ENCODE peak calls at places on chromosomes 2 and 18, in six cellular contexts. U is breast epithelium; I is lower lobe of right lung; O is CD8-positive, alpha-beta T cell; L is endodermal cell; S is GM23338. N is an unnamed sample.

GRCh38 chr2:119266091-119266589 is 42.5 kb downstream of the STEAP3 start:
- DNase-seq in U (no peak), I (no peak), O (no peak), L (peak; percentile 33), S (no peak), N (no peak)

GRCh38 chr2:236241181-236242056 is 22.8 kb downstream of the ASB18 start:
- DNase-seq in U (no peak), I (no peak), O (no peak), L (peak; percentile 9), S (no peak), N (no peak)

GRCh38 chr2:201507725-201508124 is 56.2 kb downstream of the STRADB start:
- DNase-seq in U (no peak), I (no peak), O (no peak), L (no peak), S (no peak), N (no peak)

GRCh38 chr2:28870146-28870891 is at the start of gene TRMT61B:
- DNase-seq in U (peak; percentile 90), I (peak; percentile 98), O (peak; percentile 89), L (peak; percentile 99), S (peak; percentile 97), N (peak; percentile 99)

GRCh38 chr2:46171441-46171953 is 125.7 kb upstream of the EPAS1 start:
- DNase-seq in U (no peak), I (no peak), O (no peak), L (peak; percentile 71), S (no peak), N (no peak)

GRCh38 chr2:238158807-238159539 is at the start of gene ERFE:
- DNase-seq in U (no peak), I (no peak), O (no peak), L (peak; percentile 89), S (peak; percentile 81), N (peak; percentile 61)

GRCh38 chr2:66802877-66803276 is 368.0 kb downstream of the MEIS1 start:
- DNase-seq in U (no peak), I (no peak), O (no peak), L (no peak), S (no peak), N (no peak)

GRCh38 chr2:206158563-206159345 is 490 bp downstream of the NDUFS1 start:
- DNase-seq in U (no peak), I (no peak), O (no peak), L (no peak), S (peak; percentile 32), N (peak; percentile 27)

GRCh38 chr18:54684786-54685185 is 93.7 kb downstream of the DYNAP start:
- DNase-seq in U (no peak), I (peak; percentile 57), O (no peak), L (peak; percentile 64), S (peak; percentile 60), N (no peak)

GRCh38 chr2:197414515-197414914 is 20.3 kb downstream of the SF3B1 start:
- DNase-seq in U (no peak), I (no peak), O (no peak), L (no peak), S (no peak), N (no peak)

GRCh38 chr2:225354281-225354774 is 45.2 kb upstream of the NYAP2 start:
- DNase-seq in U (no peak), I (no peak), O (no peak), L (peak; percentile 52), S (no peak), N (no peak)

GRCh38 chr2:68225119-68225632 is 27.2 kb downstream of the PPP3R1 start:
- DNase-seq in U (no peak), I (no peak), O (no peak), L (peak; percentile 67), S (peak; percentile 75), N (peak; percentile 69)

GRCh38 chr2:30237346-30238142 is 6.2 kb downstream of the LBH start:
- DNase-seq in U (no peak), I (no peak), O (no peak), L (no peak), S (no peak), N (no peak)

GRCh38 chr2:228181098-228182019 is at the start of gene SPHKAP:
- DNase-seq in U (no peak), I (no peak), O (no peak), L (peak; percentile 87), S (peak; percentile 58), N (peak; percentile 11)

GRCh38 chr2:228180126-228181097 is 1.1 kb downstream of the SPHKAP start:
- DNase-seq in U (no peak), I (no peak), O (no peak), L (peak; percentile 85), S (peak; percentile 73), N (no peak)
- H3K4me3 ChIP-seq in U (peak overlapping the region; percentile 28), I (no peak overlapping the region), O (no peak overlapping the region), L (peak overlapping the region; percentile 82), S (peak overlapping the region; percentile 81), N (no peak overlapping the region)

DNA sequence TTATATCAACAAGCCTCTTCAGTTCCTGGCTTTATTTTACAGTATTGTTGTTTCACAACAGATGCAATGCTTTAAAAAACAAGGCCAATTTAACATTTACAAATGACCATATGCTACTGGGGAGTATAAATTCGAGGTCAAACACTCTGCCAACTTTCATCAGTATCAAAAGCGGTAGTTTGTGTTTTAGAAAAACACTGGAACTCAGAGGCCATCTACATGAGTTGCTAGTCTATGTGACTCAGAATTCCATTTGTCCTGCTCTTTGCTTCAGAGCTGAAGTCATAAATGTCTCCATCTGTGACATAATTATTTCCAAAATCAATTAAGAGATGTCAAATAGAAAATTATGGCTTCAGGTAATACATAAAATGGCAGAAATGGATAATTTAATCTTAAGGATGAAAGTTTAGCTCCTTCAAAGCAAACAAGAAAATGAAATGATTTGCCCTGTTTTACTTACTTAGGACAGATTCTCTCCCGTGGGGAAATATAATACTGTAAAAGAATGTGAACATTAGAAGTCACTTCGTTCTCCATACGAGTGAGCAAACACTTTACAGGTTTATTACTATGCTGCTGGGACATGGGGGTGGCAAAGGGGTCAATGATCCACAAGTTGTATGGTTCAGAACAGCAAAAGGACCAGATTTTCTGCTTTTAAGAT is 3.7 kb downstream of the MEX3C start:
- DNase-seq in U (no peak), I (no peak), O (no peak), L (no peak), S (no peak), N (no peak)
- H3K36me3 ChIP-seq in U (no peaks in the 10 kb centered on the region), I (no peaks in the 10 kb centered on the region), O (no peaks in the 10 kb centered on the region), L (peaks cover 50% of the 10 kb centered on the region), S (no peaks in the 10 kb centered on the region), N (peaks cover 61% of the 10 kb centered on the region)

DNA sequence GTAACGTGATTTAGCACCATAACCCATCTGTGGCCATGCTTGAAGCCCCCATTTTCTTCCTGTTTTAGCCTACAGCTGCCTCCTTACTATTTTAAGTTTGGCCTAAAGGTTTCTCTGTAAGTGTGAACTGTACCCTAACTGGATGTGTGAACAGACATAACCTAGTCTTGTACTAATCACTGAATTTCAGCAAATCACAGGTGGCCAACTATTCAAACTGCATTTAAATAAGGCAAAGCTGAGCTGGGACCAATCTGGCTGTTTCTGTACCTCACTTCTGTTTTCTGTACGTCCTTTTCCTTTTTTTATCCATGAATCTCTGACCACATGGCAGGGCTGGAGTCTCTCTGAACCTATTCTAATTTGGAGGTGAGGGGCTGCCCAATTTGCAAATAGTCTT is 452.7 kb upstream of the HS6ST1 start:
- DNase-seq in U (no peak), I (no peak), O (no peak), L (no peak), S (no peak), N (no peak)
- TF ChIP-seq CTCF in U (no peak), I (no peak), O (no peak), L (no peak), S (no peak), N (no peak)

DNA sequence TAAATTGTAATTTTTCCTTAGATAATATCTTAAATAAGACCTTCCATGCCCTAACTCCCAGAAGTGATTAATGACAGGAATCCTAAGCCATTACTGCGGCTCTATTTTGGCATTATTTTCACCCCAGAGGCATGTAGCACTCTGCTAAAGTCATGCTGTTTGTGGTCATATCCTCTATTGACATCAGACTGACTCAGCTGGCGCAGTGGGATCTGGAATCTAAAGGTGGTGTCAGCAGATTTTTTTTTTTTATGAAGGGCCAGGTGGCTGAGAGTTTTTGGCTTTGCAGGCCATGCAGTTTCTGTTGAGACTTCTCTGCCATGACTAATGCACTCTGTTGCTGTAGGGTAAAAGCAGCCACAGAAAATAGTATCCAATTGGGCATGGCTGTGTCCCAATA is 64.1 kb upstream of the ACVR1C start:
- DNase-seq in U (peak; percentile 23), I (no peak), O (no peak), L (no peak), S (no peak), N (no peak)
- H3K4me3 ChIP-seq in U (no peak overlapping the region), I (no peak overlapping the region), O (no peak overlapping the region), L (no peak overlapping the region), S (no peak overlapping the region), N (no peak overlapping the region)

GRCh38 chr2:53941749-53942148 is 29.0 kb downstream of the PSME4 start:
- DNase-seq in U (no peak), I (no peak), O (no peak), L (no peak), S (no peak), N (no peak)
- H3K36me3 ChIP-seq in U (no peaks in the 10 kb centered on the region), I (peaks cover 51% of the 10 kb centered on the region), O (peaks cover 9% of the 10 kb centered on the region), L (peaks cover 94% of the 10 kb centered on the region), S (peaks cover 4% of the 10 kb centered on the region), N (peaks cover 27% of the 10 kb centered on the region)

GRCh38 chr2:23366720-23367119 is 18.3 kb upstream of the KLHL29 start:
- DNase-seq in U (no peak), I (peak; percentile 56), O (no peak), L (no peak), S (no peak), N (no peak)
- TF ChIP-seq CTCF in U (no peak), I (no peak), O (no peak), L (no peak), S (no peak), N (no peak)

GRCh38 chr2:213021971-213022899 is 129.2 kb downstream of the IKZF2 start:
- DNase-seq in U (no peak), I (no peak), O (no peak), L (no peak), S (no peak), N (no peak)
- H3K4me3 ChIP-seq in U (no peak overlapping the region), I (no peak overlapping the region), O (no peak overlapping the region), L (no peak overlapping the region), S (no peak overlapping the region), N (no peak overlapping the region)

GRCh38 chr18:9215221-9215933 is 78.8 kb downstream of the ANKRD12 start:
- DNase-seq in U (no peak), I (no peak), O (no peak), L (no peak), S (no peak), N (no peak)

GRCh38 chr18:9216459-9216858 is 79.9 kb downstream of the ANKRD12 start:
- DNase-seq in U (no peak), I (no peak), O (no peak), L (no peak), S (no peak), N (no peak)

GRCh38 chr18:9209230-9209629 is 72.6 kb downstream of the ANKRD12 start:
- DNase-seq in U (no peak), I (no peak), O (no peak), L (no peak), S (no peak), N (no peak)

GRCh38 chr18:9211955-9212354 is 75.4 kb downstream of the ANKRD12 start:
- DNase-seq in U (no peak), I (no peak), O (no peak), L (no peak), S (no peak), N (no peak)

GRCh38 chr18:9210996-9211395 is 74.4 kb downstream of the ANKRD12 start:
- DNase-seq in U (no peak), I (no peak), O (no peak), L (no peak), S (no peak), N (no peak)
- H3K36me3 ChIP-seq in U (no peaks in the 10 kb centered on the region), I (peaks cover 49% of the 10 kb centered on the region), O (peaks cover 22% of the 10 kb centered on the region), L (peaks cover 30% of the 10 kb centered on the region), S (no peaks in the 10 kb centered on the region), N (peaks cover 31% of the 10 kb centered on the region)

N was measured in WERI-Rb-1.